ENCODE peak calls at places on chromosomes 16 and 17, in five cellular contexts. D, V, W, G and F are unnamed samples.

GRCh38 chr16:82754716-82755513 is 128.1 kb downstream of the CDH13 start:
- DNase-seq in G (no peak), V (no peak), W (no peak), D (no peak), F (no peak)

GRCh38 chr16:9647981-9648701 is 534.1 kb downstream of the GRIN2A start:
- DNase-seq in G (no peak), W (peak; percentile 32), V (peak; percentile 50), D (peak; percentile 57), F (no peak)

GRCh38 chr17:75684924-75685323 is 17.8 kb downstream of the SAP30BP start:
- DNase-seq in W (no peak), D (no peak), G (no peak), V (no peak), F (no peak)

GRCh38 chr17:76224321-76224852 is 15.9 kb downstream of the RNF157 start:
- DNase-seq in W (no peak), V (no peak), G (no peak), D (no peak), F (no peak)

GRCh38 chr17:40071720-40072480 is 9.1 kb downstream of the THRA start:
- DNase-seq in G (no peak), D (peak; percentile 46), V (no peak), W (no peak), F (no peak)

GRCh38 chr16:85042126-85042525 is 14.5 kb downstream of the KIAA0513 start:
- DNase-seq in G (no peak), D (no peak), W (no peak), V (no peak), F (no peak)

GRCh38 chr17:68849673-68850260 is 105.4 kb downstream of the ABCA8 start:
- DNase-seq in V (no peak), W (no peak), G (no peak), D (no peak), F (no peak)

GRCh38 chr17:7029659-7030058 is 6.2 kb upstream of the SLC16A13 start:
- DNase-seq in V (no peak), D (no peak), W (no peak), G (no peak), F (no peak)

GRCh38 chr16:5032748-5033167 is 977 bp downstream of the NAGPA start:
- DNase-seq in W (no peak), G (no peak), V (no peak), D (peak; percentile 77), F (no peak)

GRCh38 chr17:62998665-62999393 is 32.8 kb downstream of the TANC2 start:
- DNase-seq in V (no peak), G (no peak), D (no peak), W (no peak), F (no peak)

GRCh38 chr16:80689487-80689886 is 114.9 kb downstream of the CDYL2 start:
- DNase-seq in D (no peak), V (no peak), W (no peak), G (no peak), F (no peak)

GRCh38 chr17:72121164-72122001 is 563 bp downstream of the SOX9 start:
- DNase-seq in V (peak; percentile 81), D (no peak), G (no peak), W (no peak), F (no peak)

GRCh38 chr17:72122668-72123495 is 2.1 kb downstream of the SOX9 start:
- DNase-seq in G (no peak), W (no peak), D (peak; percentile 86), V (peak; percentile 64), F (no peak)

GRCh38 chr17:72122336-72122667 is 1.5 kb downstream of the SOX9 start:
- DNase-seq in G (no peak), W (no peak), D (no peak), V (no peak), F (no peak)

GRCh38 chr17:72120878-72121163 is at the start of gene SOX9:
- DNase-seq in W (no peak), G (peak; percentile 73), D (peak; percentile 98), V (peak; percentile 85), F (peak; percentile 95)

DNA sequence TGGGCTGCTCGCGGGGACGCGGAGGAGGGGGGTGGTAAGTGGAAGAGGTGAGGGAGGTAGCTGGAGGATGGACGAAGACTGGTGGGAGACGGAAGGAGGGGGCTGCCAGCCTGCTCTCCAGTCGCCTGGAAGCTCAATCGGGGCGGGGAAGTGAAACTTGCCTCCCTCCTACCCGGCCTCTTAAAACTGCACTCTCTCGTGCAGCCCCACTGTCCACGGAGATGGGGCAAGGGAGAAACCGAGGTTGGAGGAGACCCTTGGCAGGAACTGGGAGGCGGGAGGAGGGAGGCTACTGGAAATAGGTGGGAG is 1.1 kb downstream of the SOX9 start:
- DNase-seq in D (no peak), W (no peak), G (no peak), V (no peak), F (no peak)
- TF ChIP-seq EZH2 in D (no peak), W (no peak), G (no peak), V (no peak), F (no peak)

GRCh38 chr17:13869301-13869700 is 200.0 kb upstream of the COX10 start:
- DNase-seq in V (no peak), G (no peak), D (no peak), W (no peak), F (no peak)

GRCh38 chr17:13865650-13866049 is 203.7 kb upstream of the COX10 start:
- DNase-seq in W (no peak), V (no peak), G (no peak), D (no peak), F (no peak)

GRCh38 chr17:13862341-13862740 is 207.0 kb upstream of the COX10 start:
- DNase-seq in W (no peak), D (no peak), V (no peak), G (no peak), F (no peak)

GRCh38 chr17:13864551-13864950 is 204.8 kb upstream of the COX10 start:
- DNase-seq in G (no peak), W (no peak), V (no peak), D (no peak), F (no peak)
- TF ChIP-seq RAD21 in G (no peak), W (no peak), V (no peak), D (no peak), F (no peak)

GRCh38 chr17:69912819-69913218 is 162.2 kb upstream of the KCNJ16 start:
- DNase-seq in W (no peak), G (no peak), V (no peak), D (no peak), F (no peak)
- TF ChIP-seq EZH2 in W (no peak), G (no peak), V (no peak), D (no peak), F (no peak)

GRCh38 chr16:55811811-55812210 is 21.1 kb downstream of the CES1 start:
- DNase-seq in V (no peak), D (no peak), W (no peak), G (no peak), F (no peak)

GRCh38 chr16:55812951-55813350 is 19.9 kb downstream of the CES1 start:
- DNase-seq in V (no peak), G (no peak), W (no peak), D (no peak), F (no peak)

GRCh38 chr16:55817236-55817912 is 15.5 kb downstream of the CES1 start:
- DNase-seq in D (no peak), W (no peak), V (no peak), G (no peak), F (no peak)

GRCh38 chr16:55820615-55821014 is 12.3 kb downstream of the CES1 start:
- DNase-seq in V (no peak), G (no peak), D (no peak), W (no peak), F (no peak)

GRCh38 chr16:55815320-55815719 is 17.6 kb downstream of the CES1 start:
- DNase-seq in W (no peak), G (no peak), D (no peak), V (no peak), F (no peak)
- TF ChIP-seq RAD21 in W (no peak), G (no peak), D (no peak), V (no peak), F (no peak)